ENCODE peak calls at places on chromosomes 5 and 9, in five cellular contexts. Z is RWPE1; K is stimulated activated CD4-positive, alpha-beta T cell treated with anti-CD3 and anti-CD28 coated beads, Interleukin-4, amount 100 ng/mL, for 48 hours; D is foreskin fibroblast; Q is brain microvascular endothelial cell. A is an unnamed sample.

GRCh38 chr9:132014218-132014800 is 65.4 kb downstream of the MED27 start:
- DNase-seq in Z (no peak), K (no peak), D (no peak), Q (no peak), A (no peak)

GRCh38 chr5:173172166-173172565 is 27.8 kb downstream of the BNIP1 start:
- DNase-seq in Z (no peak), K (no peak), D (no peak), Q (no peak), A (no peak)

GRCh38 chr5:14215901-14216300 is 72.8 kb downstream of the TRIO start:
- DNase-seq in Z (no peak), K (no peak), D (no peak), Q (no peak), A (no peak)

GRCh38 chr9:89530721-89531120 is 32.8 kb upstream of the SEMA4D start:
- DNase-seq in Z (no peak), K (no peak), D (no peak), Q (no peak), A (no peak)

GRCh38 chr9:18605763-18606162 is 131.8 kb downstream of the ADAMTSL1 start:
- DNase-seq in Z (no peak), K (no peak), D (peak), Q (peak), A (peak)

GRCh38 chr9:135067091-135067710 is 20.3 kb upstream of the OLFM1 start:
- DNase-seq in Z (no peak), K (no peak), D (no peak), Q (no peak), A (no peak)

GRCh38 chr9:123339666-123340414 is 16.2 kb upstream of the CRB2 start:
- DNase-seq in Z (no peak), K (peak), D (no peak), Q (no peak), A (no peak)

GRCh38 chr9:116565986-116566385 is 121.1 kb upstream of the TRIM32 start:
- DNase-seq in Z (no peak), K (no peak), D (peak), Q (no peak), A (no peak)

GRCh38 chr5:50751064-50751657 is 84.7 kb downstream of the PARP8 start:
- DNase-seq in Z (peak), K (peak), D (peak), Q (peak), A (peak)

GRCh38 chr5:76325876-76326491 is 77.1 kb upstream of the IQGAP2 start:
- DNase-seq in Z (no peak), K (no peak), D (no peak), Q (no peak), A (no peak)

GRCh38 chr9:135504262-135505229 is 4.1 kb downstream of the MRPS2 start:
- DNase-seq in Z (peak), K (peak), D (peak), Q (peak), A (peak)

GRCh38 chr5:153678617-153679329 is 188.3 kb downstream of the GRIA1 start:
- DNase-seq in Z (no peak), K (no peak), D (peak), Q (no peak), A (no peak)